ENCODE peak calls at places on chromosomes 6 and 20, in four cellular contexts. I, T, J and U are unnamed samples.

GRCh38 chr6:91781946-91782345 is 1195.1 kb upstream of the MAP3K7 start:
- DNase-seq in T (no peak), I (no peak), J (peak), U (no peak)

GRCh38 chr20:33730946-33731692 is 677 bp upstream of the ZNF341 start:
- DNase-seq in J (no peak), I (no peak), T (no peak), U (no peak)

GRCh38 chr20:47027042-47027441 is 132.4 kb downstream of the EYA2 start:
- DNase-seq in T (no peak), J (no peak), I (no peak), U (no peak)

GRCh38 chr6:108557494-108558371 is 3.0 kb upstream of the FOXO3 start:
- DNase-seq in T (peak), I (peak), J (peak), U (no peak)

GRCh38 chr6:41022294-41022693 is 16.7 kb downstream of the UNC5CL start:
- DNase-seq in I (no peak), J (no peak), T (no peak), U (no peak)

GRCh38 chr6:149045404-149045803 is 272.1 kb upstream of the TAB2 start:
- DNase-seq in I (no peak), J (no peak), T (no peak), U (no peak)

GRCh38 chr6:92047886-92048285 is 1371.5 kb downstream of the EPHA7 start:
- DNase-seq in T (no peak), I (no peak), J (no peak), U (no peak)

GRCh38 chr20:44083220-44083933 is 103.6 kb downstream of the JPH2 start:
- DNase-seq in J (peak), I (no peak), T (no peak), U (peak)

GRCh38 chr6:4583026-4583425 is 193.2 kb upstream of the CDYL start:
- DNase-seq in T (no peak), I (no peak), J (no peak), U (peak)

GRCh38 chr20:32152421-32153155 is 43.1 kb downstream of the TM9SF4 start:
- DNase-seq in I (no peak), T (peak), J (no peak), U (no peak)

GRCh38 chr20:611843-612185 is 1.7 kb upstream of the TCF15 start:
- DNase-seq in I (no peak), J (no peak), T (no peak), U (no peak)

GRCh38 chr6:165889636-165890403 is 226.8 kb upstream of the PDE10A start:
- DNase-seq in J (peak), T (no peak), I (peak), U (no peak)
- TF ChIP-seq CTCF in J (peak), T (no peak), I (peak), U (peak)

GRCh38 chr6:155328074-155328538 is 13.8 kb upstream of the TFB1M start:
- DNase-seq in J (no peak), I (no peak), T (no peak), U (no peak)

GRCh38 chr6:155330133-155330734 is 15.9 kb upstream of the TFB1M start:
- DNase-seq in I (no peak), J (no peak), T (no peak), U (no peak)

GRCh38 chr6:155329460-155330132 is 15.3 kb upstream of the TFB1M start:
- DNase-seq in I (no peak), T (no peak), J (no peak), U (no peak)

GRCh38 chr6:155327326-155328073 is 13.2 kb upstream of the TFB1M start:
- DNase-seq in T (no peak), J (peak), I (no peak), U (no peak)

GRCh38 chr6:155328539-155329459 is 14.5 kb upstream of the TFB1M start:
- DNase-seq in J (no peak), T (no peak), I (no peak), U (no peak)
- H3K27ac ChIP-seq in J (no peak), T (no peak), I (no peak), U (no peak)

GRCh38 chr6:104682722-104683643 is 176.7 kb downstream of the HACE1 start:
- DNase-seq in I (peak), T (no peak), J (peak), U (no peak)
- TF ChIP-seq CTCF in I (peak), T (peak), J (peak), U (no peak)

DNA sequence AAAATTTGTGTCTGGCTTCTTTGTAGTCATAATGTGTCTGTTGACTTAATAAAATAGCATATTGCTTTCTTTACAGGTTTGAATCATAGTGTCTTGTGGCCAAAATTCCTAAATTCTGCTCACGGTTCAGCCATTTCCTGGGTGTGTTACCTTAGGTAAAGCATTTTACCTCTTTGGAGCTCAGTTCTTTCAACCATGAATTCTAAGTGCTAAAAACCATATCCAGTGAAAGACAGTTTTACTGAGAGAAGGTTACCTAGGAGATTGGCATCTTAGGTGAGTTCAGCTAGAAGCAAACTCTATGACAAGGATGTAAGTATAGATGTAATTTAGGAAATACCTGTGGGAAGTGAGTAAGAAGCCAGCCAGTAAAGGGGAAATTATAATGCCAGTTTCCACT is 20.7 kb downstream of the CRYBG1 start:
- DNase-seq in J (no peak), T (no peak), I (no peak), U (no peak)
- H3K27ac ChIP-seq in J (no peak), T (no peak), I (no peak), U (no peak)

GRCh38 chr6:103404799-103405198 is 1454.9 kb downstream of the HACE1 start:
- DNase-seq in T (no peak), I (no peak), J (no peak), U (no peak)
- TF ChIP-seq CTCF in T (no peak), I (no peak), J (no peak), U (no peak)

GRCh38 chr6:165660881-165661415 is 2.1 kb downstream of the PDE10A start:
- DNase-seq in I (no peak), J (no peak), T (no peak), U (no peak)
- H3K27ac ChIP-seq in I (no peak), J (peak), T (no peak), U (peak)

GRCh38 chr20:36670665-36671357 is 24.8 kb upstream of the SLA2 start:
- DNase-seq in J (no peak), I (no peak), T (no peak), U (no peak)
- TF ChIP-seq CTCF in J (no peak), I (no peak), T (no peak), U (no peak)